ENCODE peak calls at places on chromosomes 16 and 17, in five cellular contexts. H is adrenal gland, I is sigmoid colon, Y is prostate gland, L is thoracic aorta. W is an unnamed sample.

GRCh38 chr17:45428050-45428953 is 4.4 kb downstream of the ARHGAP27 start:
- DNase-seq in I (peak; percentile 78), Y (peak; percentile 77), H (peak; percentile 78), L (no peak), W (peak; percentile 81)

GRCh38 chr17:60989439-60989838 is 311.8 kb downstream of the BCAS3 start:
- DNase-seq in Y (no peak), L (no peak), I (no peak), H (no peak), W (no peak)

GRCh38 chr16:29729116-29729521 is 16.7 kb downstream of the C16orf54 start:
- DNase-seq in Y (no peak), I (no peak), L (no peak), H (peak; percentile 8), W (no peak)

GRCh38 chr16:73890524-73891500 is 405.8 kb upstream of the PSMD7 start:
- DNase-seq in I (peak; percentile 74), Y (no peak), L (no peak), H (no peak), W (no peak)

GRCh38 chr16:87930456-87930855 is 5.9 kb downstream of the CA5A start:
- DNase-seq in I (no peak), H (no peak), Y (no peak), L (no peak), W (no peak)

GRCh38 chr17:50781167-50781566 is 13.8 kb upstream of the ANKRD40CL start:
- DNase-seq in Y (no peak), I (no peak), H (no peak), L (no peak), W (no peak)

GRCh38 chr17:48374650-48375230 is 55.3 kb downstream of the SKAP1 start:
- DNase-seq in I (no peak), L (no peak), H (peak; percentile 36), Y (no peak), W (peak; percentile 66)

GRCh38 chr16:84663433-84664101 is 15.3 kb downstream of the KLHL36 start:
- DNase-seq in L (no peak), I (no peak), Y (no peak), H (no peak), W (no peak)

GRCh38 chr17:65559802-65560627 is 1.4 kb downstream of the AXIN2 start:
- DNase-seq in L (no peak), I (no peak), Y (peak; percentile 40), H (no peak), W (peak; percentile 52)

GRCh38 chr16:48335961-48336360 is 49.3 kb downstream of the SIAH1 start:
- DNase-seq in H (no peak), L (no peak), I (no peak), Y (no peak), W (no peak)

GRCh38 chr16:66935319-66936011 is at the start of gene CES2:
- DNase-seq in H (peak; percentile 88), I (no peak), Y (peak; percentile 73), L (no peak), W (peak; percentile 94)

GRCh38 chr17:81030726-81031570 is 4.0 kb upstream of the BAIAP2 start:
- DNase-seq in I (peak; percentile 67), Y (no peak), L (no peak), H (no peak), W (peak; percentile 87)

GRCh38 chr17:81440511-81441244 is 45.4 kb downstream of the BAHCC1 start:
- DNase-seq in Y (no peak), L (no peak), I (no peak), H (no peak), W (no peak)

GRCh38 chr16:140175-140857 is 1.8 kb upstream of the NPRL3 start:
- DNase-seq in H (no peak), Y (no peak), L (no peak), I (no peak), W (no peak)

GRCh38 chr17:50542795-50543774 is 3.9 kb upstream of the SPATA20 start:
- DNase-seq in H (peak; percentile 92), I (no peak), Y (peak; percentile 89), L (no peak), W (peak; percentile 89)

GRCh38 chr16:681746-682427 is 1.7 kb downstream of the STUB1 start:
- DNase-seq in L (no peak), I (no peak), Y (no peak), H (no peak), W (no peak)

GRCh38 chr17:31327534-31328526 is 6.4 kb upstream of the EVI2A start:
- DNase-seq in H (no peak), I (no peak), L (no peak), Y (no peak), W (no peak)

GRCh38 chr16:53014287-53014686 is 38.4 kb downstream of the CHD9NB start:
- DNase-seq in L (no peak), I (no peak), Y (no peak), H (no peak), W (no peak)
- H3K4me1 ChIP-seq in L (no peaks in the 10 kb centered on the region), I (no peaks in the 10 kb centered on the region), Y (no peaks in the 10 kb centered on the region), H (no peaks in the 10 kb centered on the region), W (no peaks in the 10 kb centered on the region)

GRCh38 chr17:27082023-27082774 is 211.7 kb upstream of the WSB1 start:
- DNase-seq in I (no peak), Y (no peak), H (no peak), L (no peak), W (no peak)
- H3K9me3 ChIP-seq in I (no peaks in the 10 kb centered on the region), Y (no peaks in the 10 kb centered on the region), H (no peaks in the 10 kb centered on the region), L (no peaks in the 10 kb centered on the region), W (no peaks in the 10 kb centered on the region)

GRCh38 chr16:4926928-4927327 is 10.0 kb downstream of the PPL start:
- DNase-seq in H (no peak), L (no peak), I (no peak), Y (no peak), W (no peak)

GRCh38 chr16:4922721-4923342 is 14.1 kb downstream of the PPL start:
- DNase-seq in L (no peak), Y (peak; percentile 82), H (no peak), I (no peak), W (no peak)

GRCh38 chr16:4923853-4924252 is 13.1 kb downstream of the PPL start:
- DNase-seq in Y (no peak), H (no peak), I (no peak), L (no peak), W (no peak)

GRCh38 chr16:4925791-4926190 is 11.2 kb downstream of the PPL start:
- DNase-seq in I (no peak), Y (no peak), H (no peak), L (no peak), W (no peak)

DNA sequence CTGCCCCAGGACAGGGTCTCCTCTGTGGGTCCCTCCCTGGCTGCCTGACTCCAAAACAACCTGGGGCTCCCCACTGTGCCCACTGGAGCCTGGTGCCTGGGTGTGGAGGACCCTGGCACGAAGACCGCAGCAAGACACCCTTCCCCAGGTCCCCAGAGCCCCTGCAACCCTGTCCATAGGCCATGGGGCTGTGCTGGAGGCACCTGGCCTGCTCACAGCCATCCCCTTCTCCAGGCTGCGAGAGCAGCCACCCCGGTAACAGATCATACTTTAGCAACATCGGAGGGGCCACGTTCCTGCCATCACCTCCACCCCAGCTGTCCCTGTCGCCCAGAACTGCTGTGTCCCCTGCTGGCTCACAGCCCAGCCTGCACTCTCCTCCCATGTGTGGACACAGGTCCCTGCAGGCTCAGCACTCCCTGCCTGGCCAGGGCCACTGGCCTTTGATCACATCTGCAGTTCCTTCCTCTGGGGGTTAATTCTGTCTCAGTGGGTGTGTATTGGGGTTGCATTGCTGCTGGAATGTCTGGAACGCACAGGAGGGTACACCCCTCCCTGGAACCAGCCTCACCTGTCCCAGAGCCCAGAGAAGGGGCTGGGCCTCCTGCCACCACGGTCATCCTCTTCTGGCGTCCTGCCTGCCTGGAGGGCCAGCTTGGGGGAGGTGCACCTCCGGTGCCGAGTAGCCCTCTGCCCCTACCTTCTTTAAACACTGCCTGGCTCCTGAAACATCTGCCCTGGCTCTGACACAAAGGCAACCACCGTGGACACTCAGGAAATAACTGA is 12.2 kb downstream of the PPL start:
- DNase-seq in L (no peak), I (no peak), H (no peak), Y (peak; percentile 73), W (no peak)
- TF ChIP-seq CTCF in L (no peak), I (no peak), H (no peak), Y (no peak), W (no peak)

GRCh38 chr17:7836596-7837374 is 2.8 kb downstream of the KDM6B start:
- DNase-seq in Y (peak; percentile 58), L (peak; percentile 74), H (peak; percentile 96), I (peak; percentile 96), W (peak; percentile 99)

GRCh38 chr17:7838291-7839075 is 4.5 kb downstream of the KDM6B start:
- DNase-seq in I (peak; percentile 66), Y (no peak), H (peak; percentile 58), L (no peak), W (peak; percentile 69)

GRCh38 chr17:7839199-7839889 is 5.3 kb downstream of the KDM6B start:
- DNase-seq in L (no peak), I (peak; percentile 61), Y (no peak), H (no peak), W (peak; percentile 93)

GRCh38 chr17:7835818-7836595 is 2.0 kb downstream of the KDM6B start:
- DNase-seq in I (peak; percentile 90), H (peak; percentile 87), L (no peak), Y (peak; percentile 68), W (peak; percentile 85)

GRCh38 chr17:7837375-7838290 is 3.6 kb downstream of the KDM6B start:
- DNase-seq in I (no peak), H (no peak), L (no peak), Y (no peak), W (no peak)
- H3K4me1 ChIP-seq in I (peaks cover 55% of the 10 kb centered on the region), H (peaks cover 33% of the 10 kb centered on the region), L (peaks cover 35% of the 10 kb centered on the region), Y (peaks cover 22% of the 10 kb centered on the region), W (peaks cover 38% of the 10 kb centered on the region)

GRCh38 chr16:22797551-22797950 is 16.4 kb upstream of the HS3ST2 start:
- DNase-seq in Y (no peak), L (no peak), H (no peak), I (no peak), W (no peak)
- H3K9me3 ChIP-seq in Y (no peaks in the 10 kb centered on the region), L (peaks cover 7% of the 10 kb centered on the region), H (no peaks in the 10 kb centered on the region), I (peaks cover 3% of the 10 kb centered on the region), W (no peaks in the 10 kb centered on the region)

GRCh38 chr17:7394452-7395191 is at the start of gene PLSCR3:
- DNase-seq in Y (peak; percentile 80), L (peak; percentile 41), I (peak; percentile 93), H (peak; percentile 94), W (peak; percentile 90)
- TF ChIP-seq CTCF in Y (peak; percentile 50), L (peak; percentile 44), I (peak; percentile 51), H (no peak), W (no peak)

GRCh38 chr17:28834420-28834819 is 8.2 kb downstream of the FAM222B start:
- DNase-seq in I (no peak), L (no peak), Y (no peak), H (no peak), W (no peak)

GRCh38 chr17:28842282-28843012 is at the start of gene FAM222B:
- DNase-seq in H (peak; percentile 80), I (peak; percentile 88), Y (peak; percentile 63), L (peak; percentile 52), W (peak; percentile 79)

GRCh38 chr17:28841901-28842281 is 699 bp downstream of the FAM222B start:
- DNase-seq in Y (no peak), I (no peak), H (no peak), L (no peak), W (no peak)

GRCh38 chr17:28843810-28844137 is 1.2 kb upstream of the FAM222B start:
- DNase-seq in L (no peak), H (no peak), Y (no peak), I (peak; percentile 13), W (no peak)

GRCh38 chr17:28839221-28839620 is 3.4 kb downstream of the FAM222B start:
- DNase-seq in L (no peak), H (no peak), I (no peak), Y (no peak), W (no peak)
- H3K4me1 ChIP-seq in L (peaks cover 5% of the 10 kb centered on the region), H (peaks cover 5% of the 10 kb centered on the region), I (no peaks in the 10 kb centered on the region), Y (no peaks in the 10 kb centered on the region), W (no peaks in the 10 kb centered on the region)

W was measured in colonic mucosa.